ENCODE peak calls at places on chromosomes 1 and 21, in nine cellular contexts. V is Calu3, G is NB4, D is bronchial epithelial cell, X is GM13977, N is mucosa of descending colon, W is AG10803, Q is endothelial cell, O is omental fat pad. J is an unnamed sample.

GRCh38 chr1:1292851-1293250 is 12.6 kb downstream of the SCNN1D start:
- DNase-seq in X (peak; percentile 43), O (no peak), Q (no peak), N (no peak), V (no peak), D (no peak), G (no peak), W (no peak), J (no peak)

GRCh38 chr1:94608852-94609570 is 67.5 kb upstream of the F3 start:
- DNase-seq in Q (no peak), G (no peak), O (no peak), W (no peak), N (no peak), D (no peak), V (no peak), X (no peak), J (peak; percentile 65)

GRCh38 chr1:68232354-68233148 is at the start of gene WLS:
- DNase-seq in V (peak; percentile 65), W (peak; percentile 56), Q (peak; percentile 67), G (no peak), X (no peak), N (peak; percentile 84), O (peak; percentile 48), D (peak; percentile 55), J (peak; percentile 74)

GRCh38 chr21:32426592-32427051 is 14.1 kb downstream of the EVA1C start:
- DNase-seq in O (no peak), G (no peak), Q (no peak), D (peak; percentile 60), V (no peak), X (no peak), N (no peak), W (peak; percentile 68), J (peak; percentile 81)

GRCh38 chr1:36650200-36651065 is 167.7 kb upstream of the CSF3R start:
- DNase-seq in G (peak; percentile 44), X (peak; percentile 63), D (peak; percentile 51), Q (peak; percentile 81), N (peak; percentile 84), V (peak; percentile 85), O (peak; percentile 77), W (peak; percentile 36), J (peak; percentile 4)

GRCh38 chr1:114468047-114468446 is 43.0 kb downstream of the TRIM33 start:
- DNase-seq in D (no peak), G (no peak), N (no peak), Q (no peak), V (no peak), O (no peak), X (no peak), W (no peak), J (no peak)

GRCh38 chr1:69911301-69911801 is 294.0 kb downstream of the LRRC40 start:
- DNase-seq in D (peak; percentile 4), W (peak; percentile 89), X (no peak), V (no peak), N (no peak), Q (no peak), G (peak; percentile 58), O (no peak), J (peak; percentile 46)

GRCh38 chr1:214281902-214282695 is 1.1 kb downstream of the SMYD2 start:
- DNase-seq in D (peak; percentile 82), V (peak; percentile 46), G (peak; percentile 64), W (peak; percentile 63), N (peak; percentile 58), Q (no peak), O (no peak), X (no peak), J (peak; percentile 54)

GRCh38 chr1:175234639-175235038 is 42.1 kb upstream of the KIAA0040 start:
- DNase-seq in X (no peak), N (no peak), V (no peak), D (peak; percentile 21), O (no peak), G (no peak), Q (no peak), W (no peak), J (no peak)

GRCh38 chr1:77874804-77875445 is 13.5 kb upstream of the NEXN start:
- DNase-seq in N (no peak), G (no peak), O (no peak), V (no peak), D (peak; percentile 70), X (no peak), Q (no peak), W (peak; percentile 3), J (peak; percentile 47)

GRCh38 chr1:44909949-44910594 is 67.0 kb upstream of the PTCH2 start:
- DNase-seq in Q (no peak), X (no peak), G (no peak), N (no peak), W (peak; percentile 31), V (no peak), D (no peak), O (no peak), J (no peak)

GRCh38 chr1:41582351-41582750 is 97.9 kb upstream of the EDN2 start:
- DNase-seq in Q (no peak), N (no peak), O (no peak), V (no peak), W (no peak), X (no peak), D (no peak), G (no peak), J (no peak)

GRCh38 chr1:198876371-198876871 is 237.6 kb downstream of the PTPRC start:
- DNase-seq in V (no peak), N (no peak), G (no peak), W (no peak), X (no peak), Q (peak; percentile 8), O (no peak), D (no peak), J (no peak)

GRCh38 chr1:211613108-211613947 is 34.4 kb upstream of the SLC30A1 start:
- DNase-seq in X (no peak), Q (no peak), G (peak; percentile 95), O (peak; percentile 65), V (peak; percentile 45), D (peak; percentile 79), W (peak; percentile 98), N (peak; percentile 80), J (peak; percentile 88)

GRCh38 chr1:154871374-154871773 is 1.3 kb upstream of the KCNN3 start:
- DNase-seq in W (no peak), D (no peak), Q (no peak), V (peak; percentile 61), G (no peak), N (no peak), X (no peak), O (no peak), J (no peak)

GRCh38 chr1:179194068-179194537 is 35.4 kb downstream of the ABL2 start:
- DNase-seq in X (no peak), D (no peak), O (no peak), V (no peak), Q (no peak), W (no peak), G (no peak), N (no peak), J (no peak)
- TF ChIP-seq CTCF in X (no peak), D (no peak), O (no peak), V (no peak), Q (peak; percentile 10), W (no peak), G (no peak), N (no peak), J (no peak)

DNA sequence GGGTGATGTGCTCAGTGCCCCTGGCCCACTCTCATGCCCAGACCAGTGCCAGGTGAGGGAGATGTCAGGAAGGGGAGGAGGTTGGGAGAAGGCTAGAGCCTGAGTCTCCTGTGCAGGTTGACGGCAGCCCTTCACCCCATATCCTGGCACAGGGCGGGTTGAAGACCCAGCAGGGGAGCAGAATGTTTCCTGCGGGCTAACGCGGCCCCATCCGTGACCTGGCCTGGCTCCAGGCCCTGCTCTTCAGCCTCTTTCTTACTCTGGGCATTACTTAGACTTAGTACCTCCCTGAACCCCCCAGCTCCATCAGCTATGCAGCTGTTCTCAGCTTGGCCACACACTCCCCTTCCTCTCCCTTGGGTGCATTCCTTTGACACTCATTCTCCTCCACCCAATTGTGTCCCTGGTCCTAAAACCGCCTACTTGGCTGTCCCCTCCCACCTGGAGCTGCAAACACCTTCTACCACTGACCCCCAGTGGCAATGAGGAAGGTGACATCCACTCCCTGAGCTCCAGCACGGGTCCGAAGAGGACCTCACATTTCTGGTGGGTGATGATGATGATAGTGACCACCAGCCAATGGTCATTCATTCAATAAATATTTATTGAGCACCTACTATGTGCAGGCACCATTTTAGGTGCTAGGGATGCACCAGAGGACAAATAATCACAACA is 179.0 kb downstream of the PTPRU start:
- DNase-seq in D (peak; percentile 21), Q (no peak), O (no peak), W (no peak), G (peak; percentile 24), N (no peak), X (no peak), V (peak; percentile 39), J (no peak)
- TF ChIP-seq CTCF in D (no peak), Q (no peak), O (no peak), W (no peak), G (peak; percentile 12), N (no peak), X (peak; percentile 20), V (peak; percentile 29), J (no peak)

GRCh38 chr1:147892216-147892615 is 10.4 kb upstream of the GJA8 start:
- DNase-seq in Q (no peak), G (peak; percentile 21), N (no peak), D (peak; percentile 29), W (no peak), O (no peak), V (no peak), X (no peak), J (no peak)
- TF ChIP-seq CTCF in Q (no peak), G (no peak), N (no peak), D (peak; percentile 54), W (no peak), O (no peak), V (no peak), X (peak; percentile 29), J (no peak)

GRCh38 chr1:51978099-51978498 is 12.4 kb downstream of the RAB3B start:
- DNase-seq in W (no peak), V (no peak), D (no peak), Q (no peak), G (no peak), O (no peak), N (no peak), X (no peak), J (no peak)

GRCh38 chr1:51976831-51977602 is 13.5 kb downstream of the RAB3B start:
- DNase-seq in N (no peak), W (no peak), D (no peak), O (no peak), Q (no peak), G (no peak), V (peak; percentile 65), X (no peak), J (no peak)

GRCh38 chr1:51986718-51987117 is 3.8 kb downstream of the RAB3B start:
- DNase-seq in V (no peak), D (no peak), X (no peak), N (no peak), O (no peak), W (no peak), Q (no peak), G (no peak), J (no peak)

GRCh38 chr1:51981555-51981954 is 8.9 kb downstream of the RAB3B start:
- DNase-seq in D (no peak), V (no peak), W (no peak), Q (no peak), G (no peak), O (no peak), X (no peak), N (no peak), J (no peak)

DNA sequence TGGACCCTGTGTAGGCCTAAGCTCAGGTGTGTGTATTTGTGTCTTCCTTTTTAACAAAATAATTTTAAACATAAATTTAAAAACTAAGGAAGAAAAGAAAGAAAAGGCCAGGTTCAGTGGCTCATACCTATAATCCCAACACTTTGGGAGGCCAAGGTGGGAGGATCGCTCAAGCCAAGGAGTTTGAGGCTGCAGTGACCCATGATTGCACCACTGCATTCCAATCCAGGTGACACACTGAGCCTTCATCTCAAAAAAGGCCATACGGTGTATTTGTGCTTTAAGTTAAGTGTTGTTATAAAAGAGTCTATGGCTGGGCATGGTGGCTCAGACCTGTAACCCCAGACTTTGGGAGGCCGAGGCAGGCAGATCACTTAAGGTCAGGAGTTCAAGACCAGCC is 8.3 kb downstream of the RAB3B start:
- DNase-seq in Q (no peak), D (no peak), G (no peak), X (no peak), W (no peak), N (no peak), O (no peak), V (no peak), J (no peak)
- TF ChIP-seq CTCF in Q (no peak), D (no peak), G (no peak), X (no peak), W (no peak), N (no peak), O (no peak), V (no peak), J (no peak)